ENCODE peak calls at places on chromosomes 13 and 19, in six cellular contexts. O, N, V, K, U and B are unnamed samples.
A peak's percentile ranks its signal among the peaks of the same experiment; 100 is the strongest.

GRCh38 chr19:8462601-8463000 is 17.8 kb downstream of the HNRNPM start:
- DNase-seq in U (no peak), K (no peak), N (no peak), V (no peak), O (no peak), B (no peak)

GRCh38 chr13:88601949-88602348 is 930.8 kb downstream of the SLITRK5 start:
- DNase-seq in U (no peak), N (no peak), K (no peak), O (peak; percentile 30), V (no peak), B (no peak)

GRCh38 chr19:10001899-10002298 is 8.4 kb downstream of the COL5A3 start:
- DNase-seq in O (peak; percentile 32), N (peak; percentile 17), U (no peak), V (no peak), K (peak; percentile 66), B (no peak)

GRCh38 chr13:66803759-66804456 is 426.2 kb downstream of the PCDH9 start:
- DNase-seq in U (no peak), O (peak; percentile 14), K (no peak), N (no peak), V (no peak), B (no peak)

GRCh38 chr19:13506550-13506878 is 235 bp upstream of the CACNA1A start:
- DNase-seq in O (no peak), N (peak; percentile 57), U (no peak), V (no peak), K (peak; percentile 73), B (no peak)

GRCh38 chr19:51690359-51691121 is 2.6 kb upstream of the SPACA6 start:
- DNase-seq in N (peak; percentile 87), U (no peak), K (peak; percentile 80), O (peak; percentile 68), V (peak; percentile 84), B (no peak)

GRCh38 chr13:40660270-40660669 is 6.2 kb downstream of the FOXO1 start:
- DNase-seq in V (no peak), N (no peak), O (no peak), K (no peak), U (no peak), B (no peak)

GRCh38 chr13:72963762-72964161 is 95.0 kb upstream of the KLF5 start:
- DNase-seq in U (no peak), K (no peak), N (no peak), V (no peak), O (no peak), B (no peak)

GRCh38 chr13:20405691-20406090 is 120.0 kb downstream of the CRYL1 start:
- DNase-seq in N (peak; percentile 72), V (no peak), K (no peak), U (no peak), O (no peak), B (no peak)

GRCh38 chr19:31985001-31985605 is 360.3 kb upstream of the ZNF507 start:
- DNase-seq in V (no peak), O (no peak), K (no peak), N (no peak), U (no peak), B (no peak)

GRCh38 chr19:35085947-35086346 is 29.7 kb upstream of the FXYD3 start:
- DNase-seq in V (no peak), O (no peak), N (no peak), K (no peak), U (no peak), B (no peak)

GRCh38 chr13:42354246-42355117 is 82.5 kb downstream of the AKAP11 start:
- DNase-seq in U (no peak), K (peak; percentile 69), V (no peak), N (peak; percentile 52), O (peak; percentile 43), B (no peak)

GRCh38 chr13:114155923-114156883 is 22.9 kb upstream of the CFAP97D2 start:
- DNase-seq in U (no peak), O (no peak), V (no peak), N (no peak), K (no peak), B (no peak)

GRCh38 chr13:28340272-28340793 is 154.6 kb downstream of the FLT1 start:
- DNase-seq in V (no peak), K (peak; percentile 67), U (no peak), O (peak; percentile 12), N (no peak), B (no peak)

GRCh38 chr19:19463348-19464117 is 51.8 kb downstream of the TSSK6 start:
- DNase-seq in V (no peak), N (no peak), K (peak; percentile 93), O (no peak), U (no peak), B (no peak)
- TF ChIP-seq EZH2phosphoT487 in V (no peak), N (no peak), K (no peak), O (no peak), U (no peak), B (no peak)

DNA sequence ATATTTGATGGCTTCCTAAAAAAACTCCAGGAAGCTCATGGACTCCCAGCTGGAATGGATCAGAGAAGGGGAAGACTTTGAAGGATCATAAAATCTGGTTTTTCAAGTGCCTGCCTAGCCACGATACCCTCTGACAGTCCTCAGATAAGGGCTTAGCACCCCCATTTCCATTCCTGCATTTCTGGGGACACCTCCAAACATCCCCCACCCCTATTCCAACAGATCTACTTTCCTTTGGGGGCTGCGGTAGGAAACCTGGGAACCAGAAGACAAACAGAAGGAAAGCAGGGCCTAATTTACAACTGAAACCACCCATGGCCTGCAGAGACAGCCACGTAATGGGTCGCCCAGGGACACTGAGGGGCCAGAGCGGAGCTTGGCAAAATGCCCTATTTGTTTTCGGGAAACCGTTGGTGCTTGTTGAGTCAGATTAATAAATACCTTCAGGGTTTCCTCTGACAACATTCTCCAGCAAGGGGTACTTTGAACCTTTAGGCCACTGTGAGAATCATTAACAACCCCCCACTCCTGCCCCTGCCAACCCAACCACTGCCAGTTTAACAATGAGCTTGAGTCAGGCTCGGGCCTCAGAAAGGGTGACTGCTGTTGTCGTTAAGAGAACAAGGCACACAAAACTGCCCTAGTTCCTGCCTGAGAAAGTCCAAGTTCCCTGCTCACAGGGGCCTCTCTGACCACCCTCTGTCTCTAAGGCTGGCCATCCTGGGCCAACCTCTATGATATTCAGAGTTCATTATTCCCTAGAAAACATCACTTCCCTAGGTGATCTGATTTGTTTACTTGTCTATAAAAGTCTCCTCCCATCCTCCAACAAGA is 23.5 kb downstream of the RHPN2 start:
- DNase-seq in K (peak; percentile 16), V (no peak), U (peak; percentile 92), O (peak; percentile 96), N (no peak), B (no peak)
- H3K9ac ChIP-seq in K (no peak overlapping the region), V (no peak overlapping the region), U (peak overlapping the region; percentile 58), O (peak overlapping the region; percentile 87), N (no peak overlapping the region), B (no peak overlapping the region)

GRCh38 chr19:46861691-46862503 is 1.1 kb downstream of the ARHGAP35 start:
- DNase-seq in V (no peak), N (peak; percentile 54), U (no peak), O (peak; percentile 28), K (peak; percentile 64), B (no peak)

GRCh38 chr19:46860846-46861690 is at the start of gene ARHGAP35:
- DNase-seq in K (peak; percentile 87), N (no peak), O (peak; percentile 78), V (peak; percentile 92), U (no peak), B (peak; percentile 88)

GRCh38 chr19:46862504-46862835 is 1.7 kb downstream of the ARHGAP35 start:
- DNase-seq in U (no peak), N (no peak), K (peak; percentile 64), V (no peak), O (no peak), B (no peak)

GRCh38 chr19:46860125-46860845 is 512 bp upstream of the ARHGAP35 start:
- DNase-seq in U (peak; percentile 93), N (peak; percentile 98), O (peak; percentile 94), V (peak; percentile 90), K (peak; percentile 99), B (peak; percentile 97)

GRCh38 chr19:46859637-46860124 is 1.1 kb upstream of the ARHGAP35 start:
- DNase-seq in V (peak; percentile 58), K (peak; percentile 78), N (no peak), O (peak; percentile 51), U (no peak), B (no peak)
- TF ChIP-seq EZH2phosphoT487 in V (no peak), K (no peak), N (no peak), O (no peak), U (no peak), B (no peak)

GRCh38 chr13:49694446-49694845 is 3.2 kb upstream of the EBPL start:
- DNase-seq in U (no peak), V (no peak), N (no peak), K (no peak), O (no peak), B (no peak)
- H3K9ac ChIP-seq in U (no peak overlapping the region), V (no peak overlapping the region), N (no peak overlapping the region), K (no peak overlapping the region), O (no peak overlapping the region), B (no peak overlapping the region)

GRCh38 chr19:900302-901111 is 7.2 kb downstream of the RNU6-9 start:
- DNase-seq in O (peak; percentile 23), U (no peak), N (no peak), K (no peak), V (peak; percentile 87), B (no peak)

GRCh38 chr19:897442-898039 is 4.3 kb downstream of the RNU6-9 start:
- DNase-seq in U (no peak), O (no peak), V (peak; percentile 65), K (no peak), N (peak; percentile 59), B (no peak)

GRCh38 chr19:899363-900301 is 6.3 kb downstream of the RNU6-9 start:
- DNase-seq in V (no peak), U (no peak), O (no peak), K (no peak), N (no peak), B (no peak)

GRCh38 chr19:896999-897398 is 3.7 kb downstream of the RNU6-9 start:
- DNase-seq in N (no peak), V (no peak), K (no peak), U (no peak), O (no peak), B (no peak)

GRCh38 chr19:898663-899062 is 5.4 kb downstream of the RNU6-9 start:
- DNase-seq in K (no peak), U (no peak), O (no peak), V (peak; percentile 52), N (peak; percentile 54), B (no peak)
- TF ChIP-seq EZH2phosphoT487 in K (no peak), U (no peak), O (no peak), V (no peak), N (no peak), B (no peak)

GRCh38 chr13:99432637-99433542 is 68.4 kb upstream of the TM9SF2 start:
- DNase-seq in N (peak; percentile 79), U (peak; percentile 36), V (no peak), O (peak; percentile 75), K (peak; percentile 92), B (peak; percentile 49)
- H3K9ac ChIP-seq in N (no peak overlapping the region), U (peak overlapping the region; percentile 52), V (no peak overlapping the region), O (peak overlapping the region; percentile 69), K (peak overlapping the region; percentile 74), B (no peak overlapping the region)